ENCODE peak calls at places on chromosome 9, in ten cellular contexts. Y, I, L, Z, U, R, K, V, J and W are unnamed samples. For H3K27me3, the result is how much of the 10 kb centered on the place peaks cover.

GRCh38 chr9:35464056-35465025 is 25.6 kb upstream of the RUSC2 start:
- DNase-seq in Y (no peak), V (no peak), U (no peak), R (no peak), Z (peak), I (no peak), J (peak), K (no peak), L (no peak), W (no peak)

GRCh38 chr9:124121725-124122124 is 110.2 kb downstream of the LHX2 start:
- DNase-seq in K (no peak), U (no peak), Y (no peak), J (no peak), I (no peak), L (no peak), V (no peak), Z (no peak), R (no peak), W (no peak)

GRCh38 chr9:76379494-76379893 is 14.7 kb downstream of the RFK start:
- DNase-seq in I (no peak), L (no peak), U (no peak), K (no peak), Y (no peak), Z (no peak), R (no peak), V (no peak), J (peak), W (no peak)

GRCh38 chr9:21119093-21119770 is 22.4 kb downstream of the IFNW1 start:
- DNase-seq in K (no peak), J (no peak), U (no peak), Y (no peak), L (peak), R (no peak), Z (no peak), V (no peak), I (no peak), W (no peak)

GRCh38 chr9:27476870-27477269 is 47.2 kb upstream of the IFNK start:
- DNase-seq in I (no peak), L (no peak), Z (no peak), R (no peak), V (no peak), U (no peak), K (no peak), Y (no peak), J (no peak), W (no peak)

GRCh38 chr9:14296462-14296861 is 17.5 kb downstream of the NFIB start:
- DNase-seq in J (no peak), R (peak), I (no peak), K (no peak), L (no peak), U (peak), Y (no peak), V (no peak), Z (no peak), W (no peak)

GRCh38 chr9:133943781-133944745 is 48.1 kb downstream of the VAV2 start:
- DNase-seq in V (no peak), I (no peak), R (no peak), Y (no peak), K (peak), Z (no peak), J (no peak), L (no peak), U (peak), W (no peak)

GRCh38 chr9:7130421-7130820 is 372.6 kb downstream of the KDM4C start:
- DNase-seq in L (no peak), R (no peak), K (no peak), U (no peak), I (no peak), V (no peak), J (no peak), Y (no peak), Z (no peak), W (no peak)

GRCh38 chr9:70013598-70014196 is 30.0 kb upstream of the MAMDC2 start:
- DNase-seq in R (no peak), I (no peak), L (no peak), Z (peak), K (peak), V (no peak), Y (no peak), J (peak), U (peak), W (no peak)

GRCh38 chr9:134964686-134965085 is 47.0 kb upstream of the FCN1 start:
- DNase-seq in U (no peak), K (no peak), I (no peak), Y (no peak), L (no peak), Z (no peak), J (no peak), V (no peak), R (peak), W (no peak)
- H3K27me3 ChIP-seq in U (under half), K (under half), I (under half), Y (under half), L (under half), Z (under half), J (under half), V (under half), R (under half), W (under half)

GRCh38 chr9:33130501-33130900 is 36.6 kb downstream of the B4GALT1 start:
- DNase-seq in R (no peak), K (peak), J (peak), V (no peak), L (no peak), U (no peak), Z (peak), Y (no peak), I (no peak), W (peak)

GRCh38 chr9:33132249-33132772 is 34.8 kb downstream of the B4GALT1 start:
- DNase-seq in K (peak), Y (no peak), U (no peak), L (no peak), J (peak), R (no peak), I (no peak), Z (peak), V (no peak), W (peak)

GRCh38 chr9:33133186-33133585 is 34.0 kb downstream of the B4GALT1 start:
- DNase-seq in R (no peak), J (no peak), Y (no peak), K (no peak), L (no peak), V (no peak), I (no peak), U (peak), Z (no peak), W (no peak)

GRCh38 chr9:33130961-33131360 is 36.2 kb downstream of the B4GALT1 start:
- DNase-seq in V (no peak), L (no peak), K (no peak), I (no peak), R (no peak), U (no peak), Z (no peak), J (no peak), Y (no peak), W (no peak)

GRCh38 chr9:33131505-33132248 is 35.5 kb downstream of the B4GALT1 start:
- DNase-seq in Z (no peak), I (no peak), U (no peak), L (no peak), V (no peak), Y (no peak), K (no peak), R (no peak), J (no peak), W (no peak)
- H3K27ac ChIP-seq in Z (peak), I (peak), U (no peak), L (no peak), V (no peak), Y (peak), K (peak), R (peak), J (no peak), W (no peak)

GRCh38 chr9:120532891-120533290 is 47.1 kb downstream of the CDK5RAP2 start:
- DNase-seq in V (no peak), I (no peak), U (no peak), Z (no peak), K (no peak), J (no peak), L (no peak), R (no peak), Y (no peak), W (no peak)
- H3K4me3 ChIP-seq in V (no peak), I (no peak), U (no peak), Z (no peak), K (no peak), J (no peak), L (no peak), R (no peak), Y (no peak), W (no peak)

DNA sequence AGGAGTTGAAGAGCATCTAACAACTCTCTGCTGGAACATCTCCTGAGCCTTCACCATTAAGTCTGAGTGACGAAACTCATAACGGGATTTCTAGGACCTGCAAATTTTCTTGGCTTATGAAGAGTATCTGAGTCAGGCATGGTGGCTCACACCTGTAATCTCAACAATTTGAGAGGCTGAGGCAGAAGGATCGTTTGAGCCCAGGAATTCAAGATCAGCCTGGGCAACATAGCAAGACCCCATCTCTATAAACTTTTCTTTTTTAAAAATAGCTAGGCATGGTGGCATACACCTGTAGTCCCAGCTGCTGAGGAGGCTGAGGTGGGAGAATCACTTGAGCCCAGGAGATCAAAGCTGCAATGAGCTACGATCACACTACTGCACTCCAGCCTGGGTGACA is 48.8 kb downstream of the EPB41L4B start:
- DNase-seq in Y (no peak), V (no peak), R (no peak), Z (no peak), U (no peak), I (no peak), K (no peak), L (no peak), J (no peak), W (no peak)
- H3K27me3 ChIP-seq in Y (under half), V (under half), R (under half), Z (under half), U (under half), I (under half), K (under half), L (under half), J (under half), W (under half)

GRCh38 chr9:109600142-109600541 is 102.0 kb upstream of the PTPN3 start:
- DNase-seq in U (no peak), R (no peak), Y (no peak), L (no peak), Z (peak), V (no peak), K (peak), J (peak), I (no peak), W (peak)

GRCh38 chr9:109599131-109599530 is 101.0 kb upstream of the PTPN3 start:
- DNase-seq in Z (peak), R (no peak), Y (no peak), K (no peak), I (no peak), U (no peak), L (no peak), J (no peak), V (no peak), W (no peak)

GRCh38 chr9:109602987-109603386 is 104.9 kb upstream of the PTPN3 start:
- DNase-seq in J (no peak), L (no peak), V (no peak), R (no peak), I (no peak), Y (no peak), K (peak), U (no peak), Z (peak), W (no peak)

GRCh38 chr9:109604788-109605187 is 106.7 kb upstream of the PTPN3 start:
- DNase-seq in U (no peak), R (no peak), I (no peak), Z (no peak), V (no peak), K (no peak), L (no peak), J (no peak), Y (no peak), W (no peak)

DNA sequence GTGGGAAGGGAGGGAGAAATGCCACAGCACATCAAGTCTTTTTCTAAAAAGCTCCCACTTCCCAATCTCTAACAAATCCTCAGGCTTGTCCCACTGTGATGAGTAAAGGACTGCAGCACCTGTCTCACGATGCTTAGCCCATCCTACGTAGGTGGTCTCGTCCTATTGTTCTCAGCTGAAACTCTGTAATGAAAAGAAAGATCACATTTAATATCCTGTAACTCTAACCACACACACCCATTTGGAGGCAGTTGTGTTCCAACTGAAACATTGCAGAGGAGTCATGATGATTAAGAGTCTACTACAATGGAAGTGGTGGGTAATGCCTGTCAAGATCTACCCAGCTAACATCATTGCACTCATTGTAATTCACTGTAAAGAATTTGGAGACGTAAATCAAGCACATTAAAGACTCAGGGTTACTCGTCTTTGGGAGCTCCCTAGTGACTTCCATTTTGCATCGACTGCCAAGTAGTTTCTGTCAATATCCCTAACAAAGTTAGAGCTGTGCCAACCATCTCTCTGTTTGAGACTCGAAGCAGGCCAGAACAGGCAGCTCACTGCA is 106.0 kb upstream of the PTPN3 start:
- DNase-seq in K (peak), R (no peak), I (no peak), U (no peak), L (no peak), Z (peak), V (no peak), Y (no peak), J (no peak), W (no peak)
- H3K27ac ChIP-seq in K (no peak), R (no peak), I (no peak), U (no peak), L (no peak), Z (no peak), V (no peak), Y (no peak), J (no peak), W (no peak)

DNA sequence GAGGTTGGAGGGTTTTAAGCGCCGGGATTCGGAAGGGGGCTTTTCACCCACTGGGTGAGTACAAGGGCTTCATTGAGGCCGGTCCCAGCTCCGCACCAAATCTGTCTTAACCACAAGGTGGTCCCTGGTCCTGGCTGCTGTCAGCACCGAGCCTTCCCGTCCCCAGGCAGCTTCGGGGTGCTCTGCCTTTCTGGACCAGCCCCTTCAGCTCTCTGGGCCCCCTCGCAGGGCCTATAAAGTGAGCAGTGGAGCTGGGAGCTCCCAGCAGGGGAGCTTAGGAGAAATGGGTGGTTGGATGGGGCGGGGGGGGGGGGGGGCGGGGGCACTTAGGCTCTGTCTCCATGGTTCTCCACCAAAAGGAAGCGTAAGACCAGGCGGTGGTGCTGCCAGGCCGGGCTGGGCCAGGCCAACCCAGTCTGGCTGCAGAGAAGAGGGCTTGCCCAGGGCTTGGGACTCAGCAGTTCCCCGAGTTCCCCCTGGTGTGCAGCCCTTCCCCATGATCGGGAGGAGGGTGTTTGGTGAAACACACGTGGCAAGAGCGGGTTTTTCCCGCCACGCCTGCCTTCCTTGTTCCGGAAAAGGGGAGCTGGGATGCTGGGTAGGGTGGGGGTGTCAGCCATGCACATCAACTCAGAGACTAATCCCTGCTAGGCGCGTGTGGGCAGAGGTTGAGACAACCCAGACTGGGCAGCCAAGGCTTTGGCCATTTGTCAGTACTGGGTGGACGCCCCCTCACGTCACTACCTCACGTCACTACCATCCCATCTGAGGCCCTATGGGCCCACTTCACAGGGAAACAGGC is 32.7 kb downstream of the PRRX2 start:
- DNase-seq in U (peak), V (peak), J (no peak), K (peak), L (no peak), I (peak), R (no peak), Y (no peak), Z (peak), W (no peak)
- H3K4me3 ChIP-seq in U (peak), V (peak), J (peak), K (no peak), L (no peak), I (no peak), R (no peak), Y (no peak), Z (peak), W (peak)